ENCODE peak calls at places on chromosomes 2 and 18, in four cellular contexts. E is GM12878, G is K562, C is HepG2. M is an unnamed sample.

GRCh38 chr2:10432315-10433181 is 15.6 kb downstream of the ODC1 start:
- DNase-seq in E (no peak), C (no peak), G (peak), M (no peak)

GRCh38 chr18:37590346-37590745 is 24.7 kb upstream of the CELF4 start:
- DNase-seq in C (no peak), G (no peak), E (no peak), M (no peak)

GRCh38 chr2:193584001-193584400 is 1389.3 kb upstream of the TMEFF2 start:
- DNase-seq in G (no peak), C (peak), E (no peak), M (peak)

GRCh38 chr2:230330725-230331124 is 3.7 kb downstream of the SP140L start:
- DNase-seq in E (no peak), G (no peak), C (no peak), M (no peak)

GRCh38 chr2:128090909-128091690 is at the start of gene UGGT1:
- DNase-seq in G (peak), E (peak), C (peak), M (peak)

GRCh38 chr2:34105015-34105767 is 506.1 kb upstream of the FAM98A start:
- DNase-seq in G (no peak), C (no peak), E (no peak), M (no peak)

GRCh38 chr2:12317853-12318426 is 398.8 kb upstream of the TRIB2 start:
- DNase-seq in E (no peak), G (no peak), C (no peak), M (no peak)

GRCh38 chr2:229297284-229297683 is 26.2 kb upstream of the PID1 start:
- DNase-seq in E (no peak), C (no peak), G (no peak), M (no peak)

GRCh38 chr2:227933891-227934290 is 62.5 kb downstream of the DAW1 start:
- DNase-seq in G (no peak), E (no peak), C (no peak), M (no peak)

GRCh38 chr2:1505031-1505441 is 91.8 kb downstream of the TPO start:
- DNase-seq in C (no peak), G (no peak), E (no peak), M (no peak)

GRCh38 chr2:15657759-15658158 is 66.1 kb downstream of the DDX1 start:
- DNase-seq in G (no peak), E (no peak), C (no peak), M (no peak)

GRCh38 chr2:166614027-166614426 is 120.0 kb upstream of the SCN7A start:
- DNase-seq in E (no peak), C (no peak), G (no peak), M (no peak)

GRCh38 chr2:2664989-2665833 is 334.1 kb upstream of the MYT1L start:
- DNase-seq in G (no peak), E (no peak), C (peak), M (peak)

GRCh38 chr18:7872569-7872968 is 305.5 kb downstream of the PTPRM start:
- DNase-seq in C (peak), G (no peak), E (no peak), M (peak)

GRCh38 chr2:135581282-135581681 is 50.0 kb downstream of the R3HDM1 start:
- DNase-seq in G (no peak), C (no peak), E (no peak), M (no peak)

GRCh38 chr2:31563273-31563839 is 17.4 kb downstream of the SRD5A2 start:
- DNase-seq in E (no peak), C (no peak), G (no peak), M (no peak)

GRCh38 chr2:43759195-43759594 is 14.6 kb upstream of the DYNC2LI1 start:
- DNase-seq in E (no peak), C (peak), G (no peak), M (peak)

GRCh38 chr2:64767670-64768425 is 114.1 kb upstream of the SERTAD2 start:
- DNase-seq in C (peak), E (no peak), G (peak), M (peak)

GRCh38 chr2:63053235-63053888 is 2.7 kb downstream of the OTX1 start:
- DNase-seq in G (no peak), E (no peak), C (no peak), M (no peak)

GRCh38 chr2:28137221-28137620 is 246.7 kb downstream of the BABAM2 start:
- DNase-seq in G (no peak), C (no peak), E (no peak), M (no peak)

GRCh38 chr18:45626330-45627203 is 11.3 kb downstream of the SLC14A2 start:
- DNase-seq in E (no peak), C (no peak), G (no peak), M (no peak)

GRCh38 chr2:42345986-42346385 is 15.0 kb downstream of the COX7A2L start:
- DNase-seq in C (no peak), G (no peak), E (no peak), M (no peak)

GRCh38 chr2:191635333-191636234 is 42.4 kb upstream of the NABP1 start:
- DNase-seq in G (no peak), E (no peak), C (peak), M (no peak)

GRCh38 chr2:15782009-15782751 is 158.2 kb upstream of the MYCN start:
- DNase-seq in C (peak), G (no peak), E (no peak), M (peak)

DNA sequence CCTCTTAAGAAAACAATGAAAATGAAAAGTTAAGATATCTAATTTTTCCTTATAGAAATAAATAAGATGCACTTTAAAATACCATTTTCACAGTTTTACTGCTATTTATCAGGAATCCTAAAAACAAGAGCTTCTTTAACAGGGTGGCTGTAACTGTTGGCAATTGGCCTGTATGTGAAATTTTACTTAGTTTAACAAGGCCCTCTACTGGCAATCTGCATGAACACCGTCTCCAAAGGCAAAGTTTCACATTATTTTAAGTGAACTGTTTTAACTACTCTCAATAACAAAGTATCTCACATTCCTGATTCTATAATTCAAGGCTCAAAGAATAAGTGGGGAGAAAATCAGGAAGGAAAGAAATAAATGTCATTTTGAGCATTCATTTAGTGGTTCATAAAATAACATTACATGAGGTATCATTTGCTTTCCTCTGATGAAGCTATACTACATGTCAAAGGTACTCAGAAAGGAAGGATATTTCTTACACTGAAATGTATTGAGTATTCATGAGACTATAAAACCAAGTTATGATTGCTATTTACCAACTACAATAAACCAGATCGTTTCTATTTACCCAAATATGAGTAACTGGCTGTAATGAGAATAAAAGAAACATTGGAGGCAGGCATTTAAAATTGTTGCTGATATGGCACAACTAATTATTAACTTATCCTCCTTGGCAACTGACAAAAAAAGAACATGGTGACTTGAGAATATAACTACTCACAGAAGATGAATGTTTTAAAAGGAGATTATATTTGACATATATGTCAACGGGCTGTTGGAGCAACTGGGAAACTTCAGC is 7.0 kb downstream of the NCKAP5 start:
- DNase-seq in G (no peak), E (no peak), C (peak), M (peak)
- TF ChIP-seq KDM1A in G (no peak), E (no peak), C (no peak), M (no peak)

DNA sequence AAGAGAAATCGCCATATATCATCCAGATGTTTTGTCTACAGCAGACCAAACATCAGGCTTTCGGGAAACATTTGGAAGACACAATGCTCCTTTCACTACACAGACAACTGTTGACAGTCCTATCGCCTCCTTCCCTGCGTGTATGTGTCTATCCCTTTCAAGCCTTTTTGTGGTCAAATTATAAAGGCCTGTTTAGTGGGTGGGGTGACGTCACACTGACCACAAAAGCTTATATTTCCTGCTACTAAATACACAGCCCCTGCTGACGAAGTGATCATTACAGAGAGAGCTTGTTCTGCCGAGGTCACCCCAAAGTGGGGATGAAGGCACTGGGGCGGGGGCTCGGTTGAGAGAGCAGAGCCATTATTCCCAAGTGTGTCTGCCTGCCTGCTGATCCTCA is 302.7 kb upstream of the TNP1 start:
- DNase-seq in G (peak), C (peak), E (no peak), M (no peak)
- TF ChIP-seq ESRRA in G (peak), C (no peak), E (no peak), M (no peak)

DNA sequence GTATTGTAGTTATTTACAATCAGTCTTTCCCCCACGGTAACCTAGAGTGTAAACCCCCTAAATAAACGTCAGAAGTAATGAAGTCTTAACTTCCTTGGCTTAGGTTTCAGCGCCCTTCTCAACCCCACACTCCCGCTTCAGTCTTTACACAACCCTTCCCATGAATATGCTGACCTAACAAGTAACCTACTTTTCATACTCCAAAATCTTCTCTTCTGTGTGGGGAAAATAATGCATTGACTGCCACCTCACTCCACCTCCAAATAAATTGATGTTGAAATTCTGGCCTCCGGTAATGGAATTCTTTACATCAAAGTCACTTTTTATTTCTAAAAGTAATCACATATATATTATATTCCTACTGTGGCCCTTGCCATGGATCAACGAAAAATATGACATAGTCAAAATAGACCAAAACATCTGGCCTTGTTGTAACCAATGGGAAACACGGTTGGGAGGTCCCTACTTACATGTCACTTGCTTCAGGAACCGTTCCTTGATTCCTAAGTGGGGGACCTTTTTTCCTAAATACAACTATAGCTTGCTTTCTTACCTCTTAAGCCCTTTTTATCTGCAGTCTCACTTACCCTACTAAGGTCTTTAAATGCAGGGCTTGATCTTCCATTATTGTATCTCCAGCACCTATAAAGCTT is 961 bp downstream of the GEN1 start:
- DNase-seq in C (peak), E (no peak), G (no peak), M (no peak)
- TF ChIP-seq KDM1A in C (no peak), E (no peak), G (no peak), M (no peak)

GRCh38 chr2:50148632-50149031 is 883.3 kb downstream of the NRXN1 start:
- DNase-seq in G (no peak), C (no peak), E (no peak), M (no peak)

DNA sequence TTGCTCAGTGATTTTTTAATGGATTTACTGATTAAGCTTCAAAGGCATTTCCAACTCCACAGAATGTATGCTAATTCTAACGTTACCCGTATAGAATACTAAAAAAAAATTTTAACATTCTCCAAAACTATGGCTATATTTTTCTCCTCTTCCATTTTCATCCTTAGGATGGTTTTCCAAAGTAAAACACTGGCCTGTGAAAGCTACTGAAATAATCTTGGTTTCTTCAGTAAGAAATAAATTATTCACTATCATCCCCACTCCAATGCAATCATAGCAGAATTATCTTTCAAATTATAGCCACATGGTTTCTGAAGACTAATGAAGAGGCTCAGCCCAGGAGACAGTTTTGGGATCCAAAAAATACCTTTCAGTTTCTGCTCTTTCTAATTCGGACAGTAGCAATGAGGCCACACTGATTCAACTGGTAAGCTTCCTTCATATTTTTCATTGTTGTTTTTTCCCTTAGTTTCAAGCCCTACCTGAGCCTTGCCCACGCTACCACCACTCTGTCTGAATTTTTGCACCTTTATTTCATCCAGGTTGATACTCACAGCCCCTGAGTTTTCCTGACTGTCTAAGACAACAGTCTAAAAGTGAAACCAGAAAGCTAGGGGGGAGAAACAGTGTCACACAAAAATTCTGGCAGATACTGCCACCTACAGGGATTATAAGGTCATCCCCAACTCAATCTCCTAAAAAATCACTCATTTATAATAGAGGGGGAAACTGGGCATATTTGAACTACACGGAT is 887.9 kb downstream of the NRXN1 start:
- DNase-seq in E (peak), C (peak), G (no peak), M (peak)
- TF ChIP-seq ESRRA in E (no peak), C (no peak), G (no peak), M (no peak)

GRCh38 chr2:149899390-149899789 is 311.8 kb upstream of the MMADHC start:
- DNase-seq in G (no peak), E (no peak), C (no peak), M (no peak)

GRCh38 chr2:149894760-149895159 is 307.2 kb upstream of the MMADHC start:
- DNase-seq in E (no peak), C (no peak), G (no peak), M (no peak)

GRCh38 chr2:149894226-149894625 is 306.7 kb upstream of the MMADHC start:
- DNase-seq in C (no peak), E (no peak), G (no peak), M (no peak)
- TF ChIP-seq KDM1A in C (no peak), E (no peak), G (no peak), M (no peak)